ENCODE peak calls at places on chromosome 7, in five cellular contexts. Y, W, B, X and D are unnamed samples.

GRCh38 chr7:27153526-27153925 is 1.1 kb upstream of the HOXA3 start:
- DNase-seq in X (no peak), W (no peak), Y (no peak), B (no peak), D (no peak)

GRCh38 chr7:91826377-91826776 is 54.1 kb downstream of the MTERF1 start:
- DNase-seq in X (no peak), B (no peak), W (peak), Y (no peak), D (no peak)

GRCh38 chr7:98869374-98870070 is at the start of gene TMEM130:
- DNase-seq in B (no peak), Y (no peak), W (no peak), X (no peak), D (no peak)

GRCh38 chr7:134187893-134188292 is 60.8 kb downstream of the LRGUK start:
- DNase-seq in B (no peak), W (no peak), X (no peak), Y (no peak), D (no peak)

GRCh38 chr7:111736475-111736874 is 174.2 kb upstream of the IMMP2L start:
- DNase-seq in Y (no peak), X (no peak), B (no peak), W (no peak), D (no peak)

GRCh38 chr7:70498232-70498631 is 633.7 kb upstream of the GALNT17 start:
- DNase-seq in Y (no peak), X (no peak), B (no peak), W (no peak), D (no peak)

GRCh38 chr7:116339564-116339963 is 129.2 kb downstream of the TES start:
- DNase-seq in Y (no peak), X (no peak), B (no peak), W (no peak), D (no peak)

GRCh38 chr7:27697861-27698430 is 35.3 kb upstream of the HIBADH start:
- DNase-seq in W (peak), Y (no peak), X (no peak), B (no peak), D (no peak)

GRCh38 chr7:2980406-2981102 is 63.1 kb downstream of the CARD11 start:
- DNase-seq in W (no peak), B (peak), Y (no peak), X (no peak), D (peak)

GRCh38 chr7:101990811-101991418 is 173.5 kb downstream of the CUX1 start:
- DNase-seq in B (peak), W (no peak), Y (no peak), X (no peak), D (peak)

GRCh38 chr7:64959072-64959747 is 31.6 kb downstream of the ZNF117 start:
- DNase-seq in X (no peak), B (no peak), W (peak), Y (no peak), D (no peak)

GRCh38 chr7:113561446-113561845 is 357.4 kb downstream of the PPP1R3A start:
- DNase-seq in W (peak), B (no peak), Y (no peak), X (no peak), D (no peak)

GRCh38 chr7:159047536-159047935 is 97.1 kb downstream of the VIPR2 start:
- DNase-seq in B (no peak), X (no peak), W (no peak), Y (no peak), D (no peak)

GRCh38 chr7:97845622-97846203 is 26.5 kb downstream of the ASNS start:
- DNase-seq in X (no peak), Y (peak), B (no peak), W (peak), D (peak)

GRCh38 chr7:29000346-29000745 is 42.2 kb upstream of the TRIL start:
- DNase-seq in X (no peak), B (no peak), W (no peak), Y (no peak), D (no peak)

GRCh38 chr7:152735443-152736004 is 24.0 kb upstream of the ACTR3B start:
- DNase-seq in W (no peak), X (no peak), Y (no peak), B (no peak), D (no peak)

GRCh38 chr7:101243786-101244384 is 996 bp downstream of the FIS1 start:
- DNase-seq in Y (no peak), X (peak), B (peak), W (no peak), D (no peak)

GRCh38 chr7:150952331-150953050 is 25.6 kb downstream of the KCNH2 start:
- DNase-seq in X (no peak), Y (no peak), W (no peak), B (peak), D (no peak)

GRCh38 chr7:92987095-92987494 is 130.7 kb downstream of the SAMD9 start:
- DNase-seq in Y (no peak), W (peak), X (no peak), B (no peak), D (no peak)

GRCh38 chr7:440059-440749 is 79.4 kb downstream of the PDGFA start:
- DNase-seq in W (no peak), Y (no peak), X (no peak), B (peak), D (no peak)

GRCh38 chr7:151552352-151553028 is 32.8 kb upstream of the RHEB start:
- DNase-seq in X (no peak), B (no peak), W (no peak), Y (no peak), D (no peak)